ENCODE peak calls at places on chromosome 13, in ten cellular contexts. A is T-helper 1 cell, Z is D341Med, V is heart left ventricle, Y is myocyte, L is cerebellar cortex, P is glomerular endothelial cell, G is foreskin fibroblast, D is RPMI8226, R is RPMI7951. N is an unnamed sample.

GRCh38 chr13:51534075-51534817 is 50.0 kb upstream of the WDFY2 start:
- DNase-seq in A (no peak), Z (no peak), V (peak), Y (peak), L (no peak), P (no peak), G (no peak), D (no peak), R (peak), N (peak)

GRCh38 chr13:50843256-50844043 is at the start of gene DLEU7:
- DNase-seq in A (no peak), Z (peak), V (no peak), Y (no peak), L (no peak), P (no peak), G (no peak), D (no peak), R (no peak), N (no peak)

GRCh38 chr13:24654741-24655140 is 25.5 kb upstream of the ATP12A start:
- DNase-seq in A (no peak), Z (no peak), V (no peak), Y (peak), L (no peak), P (no peak), G (peak), D (no peak), R (no peak), N (no peak)

GRCh38 chr13:111901301-111901905 is 165.5 kb upstream of the SOX1 start:
- DNase-seq in A (no peak), Z (no peak), V (no peak), Y (no peak), L (no peak), P (no peak), G (no peak), D (no peak), R (no peak), N (no peak)

GRCh38 chr13:93080587-93080986 is 146.0 kb upstream of the GPC6 start:
- DNase-seq in A (no peak), Z (no peak), V (no peak), Y (no peak), L (no peak), P (no peak), G (peak), D (no peak), R (peak), N (no peak)

GRCh38 chr13:32426191-32426980 is 1.5 kb downstream of the N4BP2L1 start:
- DNase-seq in A (no peak), Z (no peak), V (peak), Y (peak), L (peak), P (no peak), G (peak), D (peak), R (peak), N (no peak)

GRCh38 chr13:41296879-41297646 is 14.0 kb upstream of the NAA16 start:
- DNase-seq in A (no peak), Z (no peak), V (no peak), Y (no peak), L (no peak), P (no peak), G (peak), D (no peak), R (no peak), N (no peak)

GRCh38 chr13:54226866-54227265 is 1198.3 kb downstream of the OLFM4 start:
- DNase-seq in A (no peak), Z (no peak), V (no peak), Y (no peak), L (no peak), P (no peak), G (no peak), D (no peak), R (peak), N (no peak)

GRCh38 chr13:29849731-29850212 is 645 bp downstream of the UBL3 start:
- DNase-seq in A (peak), Z (peak), V (peak), Y (peak), L (peak), P (no peak), G (peak), D (peak), R (peak), N (peak)

GRCh38 chr13:92575782-92576181 is 650.8 kb upstream of the GPC6 start:
- DNase-seq in A (no peak), Z (no peak), V (no peak), Y (no peak), L (no peak), P (no peak), G (no peak), D (no peak), R (no peak), N (no peak)

GRCh38 chr13:37201081-37201480 is 95.6 kb upstream of the CSNK1A1L start:
- DNase-seq in A (no peak), Z (no peak), V (no peak), Y (no peak), L (no peak), P (no peak), G (peak), D (no peak), R (no peak), N (no peak)

GRCh38 chr13:102693781-102694180 is 1.1 kb downstream of the METTL21C start:
- DNase-seq in A (no peak), Z (no peak), V (no peak), Y (peak), L (no peak), P (no peak), G (peak), D (no peak), R (no peak), N (no peak)

GRCh38 chr13:81800433-81800832 is 1459.5 kb upstream of the SPRY2 start:
- DNase-seq in A (no peak), Z (no peak), V (no peak), Y (no peak), L (no peak), P (no peak), G (no peak), D (no peak), R (no peak), N (no peak)

GRCh38 chr13:113820813-113821651 is 42.8 kb downstream of the GAS6 start:
- DNase-seq in A (no peak), Z (no peak), V (peak), Y (peak), L (peak), P (no peak), G (peak), D (no peak), R (peak), N (peak)

GRCh38 chr13:21557995-21558394 is 46.0 kb downstream of the MICU2 start:
- DNase-seq in A (no peak), Z (peak), V (no peak), Y (peak), L (peak), P (no peak), G (peak), D (no peak), R (peak), N (no peak)

GRCh38 chr13:106302843-106303242 is 232.6 kb downstream of the EFNB2 start:
- DNase-seq in A (no peak), Z (no peak), V (no peak), Y (no peak), L (no peak), P (no peak), G (no peak), D (no peak), R (no peak), N (no peak)

GRCh38 chr13:67227131-67227983 is 2.8 kb downstream of the PCDH9 start:
- DNase-seq in A (no peak), Z (no peak), V (no peak), Y (no peak), L (peak), P (no peak), G (no peak), D (no peak), R (no peak), N (no peak)

GRCh38 chr13:29524176-29524575 is 71.3 kb downstream of the SLC7A1 start:
- DNase-seq in A (no peak), Z (no peak), V (peak), Y (no peak), L (peak), P (no peak), G (peak), D (no peak), R (no peak), N (peak)

GRCh38 chr13:72727417-72728289 is at the start of the genes BORA and MZT1:
- DNase-seq in A (peak), Z (peak), V (peak), Y (peak), L (peak), P (peak), G (peak), D (peak), R (peak), N (peak)

GRCh38 chr13:42071667-42072419 is 23.4 kb downstream of the DGKH start:
- DNase-seq in A (no peak), Z (no peak), V (no peak), Y (no peak), L (no peak), P (no peak), G (no peak), D (no peak), R (no peak), N (no peak)

GRCh38 chr13:35460061-35460460 is 16.4 kb downstream of the MAB21L1 start:
- DNase-seq in A (no peak), Z (no peak), V (no peak), Y (no peak), L (no peak), P (no peak), G (peak), D (no peak), R (no peak), N (no peak)

GRCh38 chr13:47033216-47033615 is 136.4 kb upstream of the HTR2A start:
- DNase-seq in A (no peak), Z (no peak), V (no peak), Y (peak), L (peak), P (no peak), G (peak), D (no peak), R (peak), N (no peak)

GRCh38 chr13:79874396-79875360 is 393.7 kb downstream of the NDFIP2 start:
- DNase-seq in A (no peak), Z (no peak), V (no peak), Y (peak), L (peak), P (no peak), G (peak), D (no peak), R (peak), N (no peak)

GRCh38 chr13:30172593-30173300 is 134.6 kb downstream of the KATNAL1 start:
- DNase-seq in A (no peak), Z (no peak), V (no peak), Y (no peak), L (no peak), P (no peak), G (peak), D (no peak), R (no peak), N (no peak)

GRCh38 chr13:74661851-74662250 is 527.6 kb upstream of the KLF12 start:
- DNase-seq in A (no peak), Z (no peak), V (no peak), Y (no peak), L (no peak), P (no peak), G (peak), D (no peak), R (peak), N (no peak)

GRCh38 chr13:33526718-33527117 is 241.2 kb upstream of the STARD13 start:
- DNase-seq in A (no peak), Z (no peak), V (no peak), Y (no peak), L (no peak), P (no peak), G (no peak), D (no peak), R (no peak), N (no peak)

GRCh38 chr13:43574601-43575000 is 212.2 kb downstream of the ENOX1 start:
- DNase-seq in A (no peak), Z (no peak), V (no peak), Y (peak), L (no peak), P (no peak), G (no peak), D (no peak), R (peak), N (no peak)

GRCh38 chr13:51000576-51001260 is 91.1 kb downstream of the RNASEH2B start:
- DNase-seq in A (no peak), Z (no peak), V (no peak), Y (peak), L (peak), P (no peak), G (peak), D (no peak), R (peak), N (peak)

GRCh38 chr13:21000647-21001046 is 60.7 kb downstream of the LATS2 start:
- DNase-seq in A (no peak), Z (no peak), V (no peak), Y (no peak), L (no peak), P (no peak), G (no peak), D (no peak), R (no peak), N (no peak)

GRCh38 chr13:81393686-81394085 is 1052.8 kb upstream of the SPRY2 start:
- DNase-seq in A (no peak), Z (no peak), V (no peak), Y (no peak), L (no peak), P (no peak), G (no peak), D (no peak), R (no peak), N (no peak)

GRCh38 chr13:89393758-89394157 is 1722.6 kb downstream of the SLITRK5 start:
- DNase-seq in A (no peak), Z (no peak), V (no peak), Y (no peak), L (no peak), P (no peak), G (no peak), D (no peak), R (no peak), N (no peak)

GRCh38 chr13:113451951-113452421 is 1.3 kb downstream of the ADPRHL1 start:
- DNase-seq in A (no peak), Z (no peak), V (peak), Y (peak), L (no peak), P (no peak), G (no peak), D (no peak), R (no peak), N (peak)

GRCh38 chr13:44147222-44147621 is 226.4 kb upstream of the SERP2 start:
- DNase-seq in A (no peak), Z (no peak), V (no peak), Y (no peak), L (no peak), P (no peak), G (no peak), D (no peak), R (no peak), N (no peak)

GRCh38 chr13:105572401-105572800 is 963.1 kb downstream of the EFNB2 start:
- DNase-seq in A (no peak), Z (no peak), V (no peak), Y (no peak), L (no peak), P (no peak), G (peak), D (no peak), R (peak), N (no peak)

N was measured in heart right ventricle.